ENCODE peak calls at places on chromosomes 7 and 10, in ten cellular contexts. O is naive B cell; E is T-helper 17 cell; H is stimulated activated CD8-positive, alpha-beta memory T cell treated with anti-CD3 and anti-CD28 coated beads, Interleukin-15, amount 100 ng/mL, for 1 hour; G is astrocyte of the spinal cord; Q is lung; W is type B pancreatic cell; R is psoas muscle; N is Daoy; S is CMK. Y is an unnamed sample.

GRCh38 chr10:28367865-28368541 is 65.1 kb upstream of the MPP7 start:
- DNase-seq in O (peak), E (peak), H (peak), G (no peak), Q (peak), W (no peak), R (no peak), N (peak), S (no peak), Y (no peak)

GRCh38 chr7:332646-333398 is 42.9 kb downstream of the FOXL3 start:
- DNase-seq in O (peak), E (peak), H (peak), G (peak), Q (peak), W (peak), R (peak), N (peak), S (no peak), Y (peak)

GRCh38 chr10:96673318-96674099 is 46.8 kb downstream of the PIK3AP1 start:
- DNase-seq in O (peak), E (no peak), H (no peak), G (peak), Q (peak), W (no peak), R (no peak), N (peak), S (peak), Y (peak)

GRCh38 chr10:96608815-96609214 is 22.0 kb upstream of the TM9SF3 start:
- DNase-seq in O (no peak), E (no peak), H (no peak), G (no peak), Q (no peak), W (no peak), R (no peak), N (no peak), S (no peak), Y (no peak)

GRCh38 chr10:76644481-76644880 is 993.1 kb downstream of the KCNMA1 start:
- DNase-seq in O (no peak), E (no peak), H (no peak), G (no peak), Q (no peak), W (no peak), R (no peak), N (no peak), S (no peak), Y (no peak)

GRCh38 chr7:74017122-74017521 is 10.9 kb upstream of the ELN start:
- DNase-seq in O (no peak), E (no peak), H (no peak), G (no peak), Q (no peak), W (no peak), R (no peak), N (no peak), S (no peak), Y (no peak)

GRCh38 chr7:113321201-113321600 is 202.8 kb upstream of the SMIM30 start:
- DNase-seq in O (no peak), E (no peak), H (no peak), G (no peak), Q (no peak), W (no peak), R (no peak), N (no peak), S (no peak), Y (no peak)

GRCh38 chr10:72162978-72163377 is 52.8 kb upstream of the ANAPC16 start:
- DNase-seq in O (no peak), E (no peak), H (no peak), G (peak), Q (no peak), W (no peak), R (no peak), N (peak), S (no peak), Y (peak)

GRCh38 chr7:151595702-151596340 is 76.1 kb upstream of the RHEB start:
- DNase-seq in O (no peak), E (no peak), H (no peak), G (no peak), Q (no peak), W (no peak), R (no peak), N (no peak), S (no peak), Y (no peak)

GRCh38 chr7:100370303-100370702 is 3.0 kb upstream of the PILRA start:
- DNase-seq in O (no peak), E (no peak), H (no peak), G (no peak), Q (no peak), W (no peak), R (peak), N (no peak), S (no peak), Y (no peak)

GRCh38 chr7:42617071-42617705 is 294.7 kb downstream of the C7orf25 start:
- DNase-seq in O (no peak), E (no peak), H (no peak), G (no peak), Q (no peak), W (no peak), R (no peak), N (peak), S (no peak), Y (no peak)

GRCh38 chr10:88200637-88201036 is 337.2 kb downstream of the PTEN start:
- DNase-seq in O (no peak), E (no peak), H (no peak), G (peak), Q (no peak), W (no peak), R (no peak), N (no peak), S (no peak), Y (no peak)

GRCh38 chr10:132156382-132156781 is 30.4 kb upstream of the DPYSL4 start:
- DNase-seq in O (no peak), E (no peak), H (no peak), G (no peak), Q (no peak), W (no peak), R (no peak), N (no peak), S (no peak), Y (no peak)

GRCh38 chr10:79139124-79139835 is 70.5 kb downstream of the ZMIZ1 start:
- DNase-seq in O (no peak), E (no peak), H (no peak), G (peak), Q (peak), W (no peak), R (peak), N (peak), S (no peak), Y (peak)

GRCh38 chr7:27118580-27118979 is 12.0 kb downstream of the HOXA4 start:
- DNase-seq in O (no peak), E (no peak), H (no peak), G (no peak), Q (no peak), W (no peak), R (no peak), N (no peak), S (no peak), Y (no peak)

GRCh38 chr10:112375721-112376577 is 2.0 kb downstream of the ACSL5 start:
- DNase-seq in O (peak), E (peak), H (no peak), G (peak), Q (peak), W (no peak), R (peak), N (peak), S (no peak), Y (peak)

GRCh38 chr10:106582291-106582690 is 582.2 kb downstream of the SORCS1 start:
- DNase-seq in O (no peak), E (no peak), H (no peak), G (no peak), Q (no peak), W (no peak), R (no peak), N (no peak), S (no peak), Y (no peak)

GRCh38 chr10:110456046-110456445 is 41.7 kb upstream of the DUSP5 start:
- DNase-seq in O (no peak), E (no peak), H (no peak), G (no peak), Q (no peak), W (no peak), R (no peak), N (no peak), S (no peak), Y (no peak)

Y was measured in mesenchymal stem cell.